ENCODE peak calls at places on chromosome 17, in seven cellular contexts. N, Y, X, F, U, Z and L are unnamed samples.

GRCh38 chr17:77391668-77392375 is 251.1 kb downstream of the SEC14L1 start:
- DNase-seq in Z (no peak), F (no peak), X (no peak), Y (no peak), N (no peak), U (peak; percentile 90), L (no peak)

GRCh38 chr17:63911657-63912100 is 621 bp upstream of the CSHL1 start:
- DNase-seq in Y (peak; percentile 55), N (peak; percentile 61), Z (peak; percentile 45), X (peak; percentile 66), F (peak; percentile 76), U (peak; percentile 30), L (no peak)

GRCh38 chr17:66952031-66952524 is 12.4 kb upstream of the CACNG4 start:
- DNase-seq in Z (no peak), N (no peak), X (no peak), U (peak; percentile 87), Y (no peak), F (no peak), L (peak; percentile 58)

GRCh38 chr17:35612924-35613521 is 25.9 kb downstream of the AP2B1 start:
- DNase-seq in Y (peak; percentile 49), U (peak; percentile 78), X (peak; percentile 60), F (peak; percentile 20), Z (peak; percentile 20), N (peak; percentile 48), L (no peak)

GRCh38 chr17:81429813-81430510 is 34.7 kb downstream of the BAHCC1 start:
- DNase-seq in X (no peak), N (peak; percentile 54), F (no peak), Y (no peak), U (peak; percentile 38), Z (no peak), L (no peak)

GRCh38 chr17:65074778-65075250 is 18.3 kb upstream of the GNA13 start:
- DNase-seq in Z (peak; percentile 72), U (peak; percentile 57), Y (peak; percentile 36), N (no peak), X (no peak), F (no peak), L (no peak)

GRCh38 chr17:47812146-47812920 is 9.3 kb downstream of the OSBPL7 start:
- DNase-seq in U (no peak), Y (no peak), N (no peak), Z (no peak), F (no peak), X (no peak), L (no peak)

GRCh38 chr17:13346996-13347762 is 254.6 kb downstream of the HS3ST3A1 start:
- DNase-seq in F (no peak), N (no peak), Z (no peak), U (peak; percentile 93), X (no peak), Y (no peak), L (no peak)

GRCh38 chr17:57142925-57143324 is 57.9 kb downstream of the AKAP1 start:
- DNase-seq in Y (no peak), N (no peak), Z (peak; percentile 13), F (no peak), U (peak; percentile 12), X (no peak), L (no peak)

GRCh38 chr17:80124351-80124981 is 22.5 kb downstream of the EIF4A3 start:
- DNase-seq in Z (no peak), Y (no peak), U (peak; percentile 89), F (no peak), N (peak; percentile 40), X (peak; percentile 67), L (no peak)
- TF ChIP-seq CTCF in Z (no peak), Y (peak; percentile 51), U (peak; percentile 57), F (peak; percentile 49), N (peak; percentile 63), X (peak; percentile 57), L (no peak)

GRCh38 chr17:40097931-40098845 is 2.2 kb downstream of the NR1D1 start:
- DNase-seq in N (no peak), U (peak; percentile 40), F (no peak), X (no peak), Z (peak; percentile 74), Y (peak; percentile 85), L (peak; percentile 72)

GRCh38 chr17:40099627-40100418 is 566 bp downstream of the NR1D1 start:
- DNase-seq in F (no peak), Y (peak; percentile 49), Z (no peak), N (no peak), U (no peak), X (no peak), L (no peak)

GRCh38 chr17:40100669-40101366 is 429 bp upstream of the NR1D1 start:
- DNase-seq in Y (peak; percentile 99), X (peak; percentile 97), F (peak; percentile 80), N (peak; percentile 90), Z (peak; percentile 99), U (peak; percentile 99), L (peak; percentile 98)

GRCh38 chr17:40100419-40100668 is at the start of gene NR1D1:
- DNase-seq in U (no peak), X (no peak), F (no peak), N (no peak), Y (no peak), Z (no peak), L (no peak)

GRCh38 chr17:40098846-40099626 is 1.4 kb downstream of the NR1D1 start:
- DNase-seq in N (peak; percentile 84), X (peak; percentile 96), F (peak; percentile 94), Y (peak; percentile 100), U (peak; percentile 99), Z (peak; percentile 100), L (peak; percentile 100)
- TF ChIP-seq CTCF in N (no peak), X (no peak), F (no peak), Y (peak; percentile 22), U (no peak), Z (no peak), L (no peak)

GRCh38 chr17:4966844-4967538 is 626 bp downstream of the SPAG7 start:
- DNase-seq in Y (peak; percentile 98), Z (peak; percentile 99), X (peak; percentile 94), N (peak; percentile 85), U (peak; percentile 100), F (peak; percentile 97), L (peak; percentile 99)

GRCh38 chr17:4968916-4969550 is 1.4 kb upstream of the SPAG7 start:
- DNase-seq in Z (no peak), Y (no peak), N (no peak), X (no peak), U (peak; percentile 91), F (no peak), L (no peak)

GRCh38 chr17:4969551-4970231 is 2.1 kb upstream of the SPAG7 start:
- DNase-seq in N (no peak), X (no peak), F (no peak), Z (no peak), U (no peak), Y (no peak), L (no peak)

GRCh38 chr17:4968166-4968915 is 724 bp upstream of the SPAG7 start:
- DNase-seq in X (peak; percentile 64), Y (peak; percentile 39), U (no peak), N (no peak), Z (no peak), F (peak; percentile 46), L (no peak)

GRCh38 chr17:4967539-4968165 is at the start of gene SPAG7:
- DNase-seq in Y (peak; percentile 96), Z (peak; percentile 94), N (peak; percentile 94), F (peak; percentile 96), X (peak; percentile 94), U (peak; percentile 99), L (peak; percentile 95)
- TF ChIP-seq CTCF in Y (peak; percentile 22), Z (no peak), N (no peak), F (no peak), X (no peak), U (no peak), L (no peak)

GRCh38 chr17:9179602-9180001 is 158.3 kb downstream of the NTN1 start:
- DNase-seq in F (no peak), Y (no peak), X (no peak), U (no peak), N (no peak), Z (no peak), L (no peak)
- TF ChIP-seq CTCF in F (no peak), Y (no peak), X (no peak), U (no peak), N (no peak), Z (no peak), L (no peak)

DNA sequence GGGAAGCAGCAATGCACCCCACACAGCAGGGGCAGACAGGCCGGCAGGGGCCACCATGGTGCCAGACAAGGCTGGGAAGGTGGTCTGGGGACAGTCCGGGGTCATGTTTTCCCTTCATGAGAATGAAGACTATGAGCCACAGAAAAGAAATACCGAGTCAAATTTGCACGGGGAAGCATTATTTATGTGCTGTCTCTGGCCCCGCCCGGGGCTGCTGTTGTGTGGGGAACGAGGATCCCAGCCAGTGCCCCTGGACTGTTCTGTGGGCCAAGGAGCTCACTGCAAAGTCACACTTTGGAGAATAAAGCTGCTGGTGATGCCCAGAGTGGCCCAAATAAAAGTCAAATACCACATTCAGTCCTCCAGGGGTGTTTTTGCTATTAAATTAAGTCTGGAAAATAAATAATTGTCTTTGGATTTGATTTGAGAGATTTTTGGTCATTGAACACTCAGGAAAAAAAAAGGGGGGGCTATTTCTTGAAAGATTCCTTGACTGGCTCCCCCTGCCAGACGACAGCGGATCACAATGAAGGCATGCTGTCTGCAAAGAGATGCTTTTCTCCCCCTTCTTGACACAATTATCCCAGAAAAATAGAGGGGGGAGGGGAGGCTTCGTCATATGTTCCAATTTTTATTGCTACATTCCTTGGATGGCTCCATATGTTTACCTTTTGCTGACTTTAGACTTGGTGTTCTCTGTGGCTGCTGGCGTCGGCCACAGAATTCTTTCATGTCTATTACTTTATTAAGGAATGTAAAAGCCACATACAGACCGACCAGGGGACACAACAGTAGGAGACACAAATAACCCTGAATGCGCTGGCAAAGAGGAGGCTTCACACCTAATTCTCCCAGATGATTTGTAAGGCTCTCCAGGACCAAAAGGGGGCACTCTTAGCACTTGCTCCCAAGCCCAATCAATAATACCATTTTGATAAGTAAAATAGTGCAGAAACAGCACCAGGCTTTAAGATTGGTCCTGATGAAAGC is 27.1 kb upstream of the ANKFN1 start:
- DNase-seq in U (peak; percentile 53), Y (peak; percentile 15), X (peak; percentile 24), F (no peak), N (peak; percentile 18), Z (no peak), L (no peak)
- TF ChIP-seq CTCF in U (peak; percentile 46), Y (peak; percentile 54), X (peak; percentile 61), F (peak; percentile 26), N (peak; percentile 68), Z (peak; percentile 49), L (no peak)

DNA sequence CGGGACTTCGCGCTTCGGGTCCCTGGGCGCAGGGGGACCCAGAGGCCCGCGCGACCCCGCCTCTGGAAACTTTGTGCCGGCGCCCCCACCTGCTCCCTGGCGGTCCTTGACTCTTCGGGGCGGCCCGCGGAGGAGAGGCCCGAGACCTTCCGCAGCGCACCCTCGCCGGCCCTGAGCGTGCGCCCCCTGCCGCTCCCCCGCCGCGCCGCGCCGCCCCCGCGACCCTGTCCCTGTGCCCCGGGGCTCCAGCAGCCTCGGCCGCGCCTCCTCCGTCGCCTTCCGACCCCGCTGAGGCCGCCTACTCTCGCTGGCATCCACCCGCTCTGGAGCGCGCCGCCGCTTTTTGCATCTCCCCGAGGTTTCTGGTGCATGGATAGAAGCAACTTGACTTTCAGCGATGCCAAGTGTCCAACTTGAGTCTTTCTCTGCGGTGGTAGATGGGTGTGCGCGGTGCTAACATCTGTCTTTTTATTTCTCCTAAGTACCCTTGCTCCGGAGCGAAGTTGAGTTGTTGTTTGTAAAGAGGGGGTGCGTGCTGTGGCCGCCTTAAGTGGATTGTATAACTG is 414 bp downstream of the DUSP14 start:
- DNase-seq in U (peak; percentile 57), Y (peak; percentile 60), X (peak; percentile 91), Z (peak; percentile 67), N (peak; percentile 80), F (peak; percentile 72), L (peak; percentile 60)
- TF ChIP-seq CTCF in U (no peak), Y (peak; percentile 20), X (peak; percentile 65), Z (peak; percentile 43), N (peak; percentile 66), F (peak; percentile 61), L (no peak)

GRCh38 chr17:49191917-49192741 is 18.2 kb downstream of the GNGT2 start:
- DNase-seq in Y (peak; percentile 95), X (peak; percentile 93), Z (peak; percentile 92), F (peak; percentile 64), U (peak; percentile 89), N (peak; percentile 99), L (peak; percentile 91)
- TF ChIP-seq CTCF in Y (peak; percentile 13), X (no peak), Z (peak; percentile 60), F (peak; percentile 46), U (peak; percentile 23), N (peak; percentile 50), L (peak; percentile 22)